ENCODE peak calls at places on chromosome 9, in nine cellular contexts. B is head of caudate nucleus; P is Kasumi-1; L is upper lobe of left lung; W is activated T-helper 1 cell treated with anti-CD3 and anti-CD28 coated beads, Interleukin-12 subunit alpha, Interleukin-12 subunit beta, Interleukin-2, Interleukin-4 antibody, amounts not matched to agents 30 ng/mL and 10 ng/mL and 1 ng/mL, durations not matched to agents 14 hours and 24 hours and 36 hours; G is activated CD4-positive, alpha-beta T cell treated with anti-CD3 and anti-CD28 coated beads, Interleukin-2, amount 50 U/mL, for 1 hour; C is epithelial cell of proximal tubule; T is stimulated activated CD8-positive, alpha-beta memory T cell treated with anti-CD3 and anti-CD28 coated beads, Interleukin-4, amount 100 ng/mL, for 1 hour; Q is A673. A is an unnamed sample.

GRCh38 chr9:99801775-99802174 is 19.9 kb upstream of the NR4A3 start:
- DNase-seq in B (no peak), P (no peak), L (no peak), W (no peak), G (no peak), C (no peak), T (no peak), Q (no peak), A (no peak)

GRCh38 chr9:126126807-126127206 is 199.8 kb upstream of the MVB12B start:
- DNase-seq in B (no peak), P (no peak), L (no peak), W (no peak), G (no peak), C (no peak), T (no peak), Q (no peak), A (no peak)

GRCh38 chr9:136255896-136256890 is 10.6 kb upstream of the QSOX2 start:
- DNase-seq in B (no peak), P (peak), L (peak), W (no peak), G (no peak), C (no peak), T (no peak), Q (peak), A (no peak)

GRCh38 chr9:129509508-129509907 is 111.4 kb downstream of the C9orf50 start:
- DNase-seq in B (no peak), P (no peak), L (no peak), W (no peak), G (no peak), C (no peak), T (no peak), Q (no peak), A (no peak)

GRCh38 chr9:106075568-106075967 is 381.2 kb downstream of the TMEM38B start:
- DNase-seq in B (no peak), P (no peak), L (no peak), W (no peak), G (no peak), C (no peak), T (no peak), Q (no peak), A (no peak)

GRCh38 chr9:37082214-37082765 is 38.1 kb upstream of the ZCCHC7 start:
- DNase-seq in B (no peak), P (no peak), L (no peak), W (no peak), G (no peak), C (no peak), T (no peak), Q (no peak), A (no peak)

GRCh38 chr9:91422832-91423711 is 560 bp downstream of the NFIL3 start:
- DNase-seq in B (peak), P (peak), L (peak), W (peak), G (peak), C (no peak), T (no peak), Q (peak), A (peak)

GRCh38 chr9:136996361-136997281 is at the start of gene CLIC3:
- DNase-seq in B (no peak), P (peak), L (peak), W (peak), G (peak), C (no peak), T (peak), Q (no peak), A (peak)

GRCh38 chr9:20570756-20571155 is 51.5 kb downstream of the MLLT3 start:
- DNase-seq in B (no peak), P (no peak), L (no peak), W (no peak), G (no peak), C (no peak), T (no peak), Q (no peak), A (peak)

GRCh38 chr9:80561526-80561925 is 989.8 kb downstream of the TLE4 start:
- DNase-seq in B (no peak), P (no peak), L (no peak), W (no peak), G (no peak), C (no peak), T (no peak), Q (no peak), A (no peak)

GRCh38 chr9:129763235-129763917 is 10.5 kb upstream of the PTGES start:
- DNase-seq in B (no peak), P (no peak), L (no peak), W (no peak), G (no peak), C (no peak), T (no peak), Q (no peak), A (no peak)

GRCh38 chr9:134983506-134984371 is 66.0 kb upstream of the FCN1 start:
- DNase-seq in B (no peak), P (no peak), L (no peak), W (no peak), G (no peak), C (no peak), T (no peak), Q (no peak), A (no peak)

GRCh38 chr9:17589771-17590170 is 10.9 kb downstream of the SH3GL2 start:
- DNase-seq in B (no peak), P (no peak), L (no peak), W (no peak), G (no peak), C (no peak), T (no peak), Q (no peak), A (no peak)

GRCh38 chr9:125372441-125373226 is 111.0 kb downstream of the GAPVD1 start:
- DNase-seq in B (no peak), P (no peak), L (no peak), W (no peak), G (no peak), C (no peak), T (no peak), Q (no peak), A (peak)

GRCh38 chr9:115456515-115456914 is 338.6 kb upstream of the TNC start:
- DNase-seq in B (no peak), P (no peak), L (no peak), W (no peak), G (no peak), C (no peak), T (no peak), Q (no peak), A (no peak)

GRCh38 chr9:100428871-100429654 is 2.1 kb downstream of the MSANTD3 start:
- DNase-seq in B (no peak), P (no peak), L (no peak), W (no peak), G (no peak), C (peak), T (no peak), Q (peak), A (peak)

GRCh38 chr9:38032266-38032830 is 36.7 kb downstream of the SHB start:
- DNase-seq in B (no peak), P (no peak), L (peak), W (no peak), G (no peak), C (no peak), T (no peak), Q (no peak), A (no peak)

GRCh38 chr9:28927711-28928110 is 1354.4 kb upstream of the C9orf72 start:
- DNase-seq in B (no peak), P (no peak), L (no peak), W (no peak), G (no peak), C (no peak), T (no peak), Q (no peak), A (no peak)

GRCh38 chr9:137502008-137502913 is 43.1 kb upstream of the NSMF start:
- DNase-seq in B (no peak), P (no peak), L (no peak), W (no peak), G (no peak), C (no peak), T (no peak), Q (peak), A (no peak)

GRCh38 chr9:103397868-103398600 is 402.9 kb downstream of the CYLC2 start:
- DNase-seq in B (peak), P (peak), L (no peak), W (no peak), G (peak), C (peak), T (no peak), Q (peak), A (peak)

GRCh38 chr9:34252670-34253459 is 74.0 kb downstream of the UBAP1 start:
- DNase-seq in B (peak), P (peak), L (no peak), W (peak), G (peak), C (no peak), T (peak), Q (peak), A (peak)

GRCh38 chr9:34380034-34380510 is 3.4 kb upstream of the MYORG start:
- DNase-seq in B (no peak), P (no peak), L (peak), W (no peak), G (no peak), C (no peak), T (no peak), Q (peak), A (no peak)